ENCODE peak calls at places on chromosomes 2 and 18, in seven cellular contexts. F is stomach, C is GM23248, D is neural progenitor cell, E is heart right ventricle, H is neuronal stem cell, O is MM.1S. K is an unnamed sample.
A peak's percentile ranks its signal among the peaks of the same experiment; 100 is the strongest.

GRCh38 chr2:85539361-85540130 is 578 bp downstream of the MAT2A start:
- DNase-seq in O (peak; percentile 46), H (peak; percentile 58), F (peak; percentile 64), D (no peak), E (peak; percentile 68), C (peak; percentile 82), K (peak; percentile 70)

GRCh38 chr2:123648014-123648413 is 377.1 kb upstream of the CNTNAP5 start:
- DNase-seq in O (no peak), F (no peak), D (no peak), H (no peak), C (no peak), E (no peak), K (no peak)

GRCh38 chr2:156896294-156896693 is 361.2 kb upstream of the GALNT5 start:
- DNase-seq in E (no peak), H (no peak), F (no peak), C (no peak), D (no peak), O (peak; percentile 93), K (no peak)

GRCh38 chr2:44537264-44537663 is 175.5 kb downstream of the CAMKMT start:
- DNase-seq in O (no peak), F (no peak), E (no peak), H (no peak), D (no peak), C (no peak), K (no peak)

GRCh38 chr2:78992807-78993517 is 32.5 kb upstream of the REG3G start:
- DNase-seq in O (peak; percentile 36), C (no peak), F (peak; percentile 27), H (no peak), E (no peak), D (peak; percentile 59), K (peak; percentile 79)

GRCh38 chr2:29910465-29910864 is 10.9 kb downstream of the ALK start:
- DNase-seq in C (no peak), E (no peak), D (no peak), F (no peak), H (no peak), O (no peak), K (no peak)

GRCh38 chr2:55063226-55063625 is 13.0 kb upstream of the RTN4 start:
- DNase-seq in D (no peak), F (no peak), O (peak; percentile 20), C (no peak), E (no peak), H (no peak), K (no peak)

GRCh38 chr18:79684283-79684631 is 4.7 kb downstream of the CTDP1 start:
- DNase-seq in F (no peak), H (no peak), C (no peak), D (no peak), O (no peak), E (no peak), K (no peak)

GRCh38 chr18:46623541-46623940 is 33.5 kb downstream of the LOXHD1 start:
- DNase-seq in H (no peak), E (peak; percentile 19), C (peak; percentile 25), D (no peak), O (peak; percentile 34), F (no peak), K (no peak)

GRCh38 chr2:9138507-9139085 is 68.0 kb upstream of the ASAP2 start:
- DNase-seq in H (peak; percentile 41), E (no peak), F (no peak), C (no peak), D (peak; percentile 80), O (no peak), K (no peak)

GRCh38 chr2:10170256-10170655 is 47.7 kb downstream of the RRM2 start:
- DNase-seq in C (peak; percentile 36), F (no peak), E (no peak), D (no peak), O (no peak), H (no peak), K (no peak)

GRCh38 chr2:74567862-74568261 is 13.3 kb downstream of the DOK1 start:
- DNase-seq in O (no peak), E (no peak), H (no peak), C (peak; percentile 93), D (no peak), F (no peak), K (no peak)

GRCh38 chr2:101473911-101474751 is 781 bp downstream of the RFX8 start:
- DNase-seq in D (peak; percentile 74), O (no peak), H (peak; percentile 41), C (peak; percentile 82), E (peak; percentile 71), F (peak; percentile 27), K (no peak)

GRCh38 chr2:48415765-48416515 is 114.0 kb upstream of the STON1 start:
- DNase-seq in O (peak; percentile 69), H (no peak), C (peak; percentile 6), D (peak; percentile 47), F (no peak), E (no peak), K (no peak)

GRCh38 chr2:42598656-42599267 is 30.3 kb downstream of the MTA3 start:
- DNase-seq in D (no peak), E (no peak), C (no peak), O (no peak), H (no peak), F (no peak), K (no peak)

GRCh38 chr2:55150834-55151233 is 81.3 kb downstream of the CLHC1 start:
- DNase-seq in C (no peak), D (no peak), E (no peak), O (no peak), H (no peak), F (no peak), K (no peak)

GRCh38 chr18:7950380-7951143 is 383.4 kb downstream of the PTPRM start:
- DNase-seq in H (no peak), E (no peak), F (peak; percentile 45), O (no peak), D (no peak), C (peak; percentile 86), K (peak; percentile 77)

GRCh38 chr2:47134386-47135090 is 20.6 kb downstream of the STPG4 start:
- DNase-seq in D (no peak), F (no peak), H (no peak), E (no peak), O (no peak), C (peak; percentile 21), K (no peak)

GRCh38 chr2:23622466-23622865 is 237.5 kb downstream of the KLHL29 start:
- DNase-seq in F (no peak), E (no peak), H (no peak), D (no peak), O (no peak), C (no peak), K (no peak)

GRCh38 chr2:237603718-237604362 is 13.3 kb upstream of the RAB17 start:
- DNase-seq in F (no peak), D (peak; percentile 44), C (peak; percentile 63), O (peak; percentile 91), H (no peak), E (no peak), K (peak; percentile 37)

GRCh38 chr2:46776687-46777327 is 138.8 kb downstream of the MCFD2 start:
- DNase-seq in H (no peak), D (peak; percentile 75), O (peak; percentile 59), E (no peak), C (peak; percentile 87), F (peak; percentile 65), K (peak; percentile 64)

GRCh38 chr2:28772351-28772750 is 20.7 kb downstream of the PPP1CB start:
- DNase-seq in E (no peak), O (no peak), C (no peak), F (no peak), H (no peak), D (no peak), K (no peak)

GRCh38 chr2:28766070-28766469 is 14.4 kb downstream of the PPP1CB start:
- DNase-seq in E (no peak), H (no peak), C (no peak), F (no peak), D (no peak), O (no peak), K (no peak)

GRCh38 chr2:28768422-28768821 is 16.8 kb downstream of the PPP1CB start:
- DNase-seq in O (no peak), F (no peak), C (no peak), H (no peak), D (no peak), E (no peak), K (no peak)

GRCh38 chr2:28767367-28767766 is 15.7 kb downstream of the PPP1CB start:
- DNase-seq in D (no peak), O (no peak), H (no peak), F (no peak), C (no peak), E (no peak), K (no peak)

DNA sequence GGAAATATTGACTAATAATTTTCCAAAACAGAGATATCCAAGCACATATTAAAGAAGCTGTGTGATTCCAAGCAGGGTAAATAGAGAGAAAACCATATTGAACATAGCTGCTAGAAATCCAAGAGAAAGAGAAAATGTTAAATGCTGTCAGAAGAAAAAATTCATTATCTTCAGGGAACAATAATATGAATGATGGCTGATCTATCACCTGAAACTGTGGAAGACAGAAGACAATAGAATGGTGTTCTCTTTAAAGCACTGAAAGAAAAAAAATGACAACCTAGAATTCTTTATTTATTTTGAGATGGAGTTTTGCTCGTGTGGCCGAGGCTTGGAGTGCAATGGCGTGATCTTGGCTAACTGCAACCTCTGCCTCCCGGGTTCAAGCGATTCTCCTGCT is 17.3 kb downstream of the PPP1CB start:
- DNase-seq in C (no peak), E (no peak), F (no peak), H (no peak), D (no peak), O (no peak), K (no peak)
- H3K4me1 ChIP-seq in C (peaks cover 28% of the 10 kb centered on the region), E (peaks cover 97% of the 10 kb centered on the region), F (peaks cover 95% of the 10 kb centered on the region), H (no peaks in the 10 kb centered on the region), D (no peaks in the 10 kb centered on the region), O (no peaks in the 10 kb centered on the region), K (no peaks in the 10 kb centered on the region)

DNA sequence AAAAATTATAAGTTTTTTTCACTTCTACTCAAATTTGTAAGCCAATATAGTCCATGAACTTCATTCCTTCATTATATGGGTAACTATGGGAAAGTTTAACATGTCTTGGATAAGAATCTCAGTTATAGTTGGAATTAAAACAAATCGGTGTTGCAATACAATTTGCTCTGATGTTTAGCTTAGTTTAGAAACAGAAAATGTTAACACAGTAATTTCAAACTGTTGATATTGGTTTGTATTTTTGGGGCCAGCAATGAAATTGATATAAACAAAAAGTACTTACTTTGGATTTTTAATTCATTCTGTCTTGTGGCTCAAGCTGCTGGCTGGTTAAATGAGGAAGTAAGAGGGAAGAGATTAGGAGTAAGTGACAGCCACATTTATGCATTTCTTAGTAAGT is 368.5 kb upstream of the NT5C1B start:
- DNase-seq in F (no peak), E (no peak), C (no peak), D (no peak), H (no peak), O (no peak), K (no peak)
- H3K27ac ChIP-seq in F (no peak overlapping the region), E (no peak overlapping the region), C (no peak overlapping the region), D (no peak overlapping the region), H (no peak overlapping the region), O (no peak overlapping the region), K (no peak overlapping the region)

DNA sequence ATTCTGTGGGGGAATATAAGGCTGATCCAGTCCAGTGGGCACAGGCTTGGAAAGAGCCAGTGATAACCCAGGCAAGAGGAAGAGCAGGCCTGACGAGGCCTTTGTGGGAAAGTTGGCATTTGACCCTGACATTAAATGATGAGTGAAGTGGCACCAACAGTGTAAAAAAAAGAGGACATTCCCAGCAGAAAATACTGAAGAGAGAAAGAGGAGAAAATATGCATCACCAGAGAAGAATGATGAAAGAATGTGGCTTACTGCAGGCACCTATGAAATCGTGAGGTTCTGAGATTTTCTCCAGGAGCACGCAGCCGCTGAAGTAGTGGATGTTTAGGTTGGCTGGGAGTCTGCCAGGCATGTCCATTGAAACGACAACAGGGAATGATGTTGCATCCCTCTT is 13.7 kb downstream of the EHD3 start:
- DNase-seq in E (no peak), F (no peak), O (no peak), D (no peak), H (no peak), C (no peak), K (no peak)
- H3K36me3 ChIP-seq in E (no peaks in the 10 kb centered on the region), F (peaks cover 18% of the 10 kb centered on the region), O (no peaks in the 10 kb centered on the region), D (no peaks in the 10 kb centered on the region), H (peaks cover 8% of the 10 kb centered on the region), C (no peaks in the 10 kb centered on the region), K (no peaks in the 10 kb centered on the region)

GRCh38 chr18:76487076-76487475 is 8.0 kb downstream of the ZNF516 start:
- DNase-seq in O (no peak), D (no peak), H (no peak), C (no peak), E (no peak), F (no peak), K (no peak)
- H3K4me1 ChIP-seq in O (peaks cover 4% of the 10 kb centered on the region), D (peaks cover 65% of the 10 kb centered on the region), H (peaks cover 36% of the 10 kb centered on the region), C (peaks cover 43% of the 10 kb centered on the region), E (peaks cover 40% of the 10 kb centered on the region), F (peaks cover 67% of the 10 kb centered on the region), K (peaks cover 8% of the 10 kb centered on the region)

K was measured in small intestine.